ENCODE peak calls at places on chromosomes 5 and 9, in four cellular contexts. N is cardiac fibroblast, E is GM23248, J is psoas muscle. V is an unnamed sample.

GRCh38 chr5:39363217-39363616 is 1.1 kb downstream of the C9 start:
- DNase-seq in N (no peak), E (peak), J (no peak), V (no peak)

GRCh38 chr9:83992407-83992806 is 11.8 kb downstream of the RMI1 start:
- DNase-seq in N (no peak), E (peak), J (no peak), V (no peak)

GRCh38 chr5:143274952-143275351 is 128.5 kb downstream of the NR3C1 start:
- DNase-seq in N (no peak), E (no peak), J (no peak), V (no peak)

GRCh38 chr9:20524776-20525175 is 97.5 kb downstream of the MLLT3 start:
- DNase-seq in N (no peak), E (peak), J (no peak), V (no peak)

GRCh38 chr5:72366324-72366976 is 46.3 kb downstream of the PTCD2 start:
- DNase-seq in N (peak), E (peak), J (no peak), V (peak)

GRCh38 chr9:111661802-111662491 is 542 bp downstream of the GNG10 start:
- DNase-seq in N (peak), E (peak), J (peak), V (peak)

GRCh38 chr5:87229780-87230179 is 37.9 kb upstream of the RASA1 start:
- DNase-seq in N (no peak), E (peak), J (no peak), V (peak)

GRCh38 chr5:68159251-68159951 is 56.2 kb upstream of the PIK3R1 start:
- DNase-seq in N (peak), E (no peak), J (peak), V (no peak)

GRCh38 chr5:172048539-172049101 is 42.2 kb upstream of the FBXW11 start:
- DNase-seq in N (peak), E (no peak), J (no peak), V (peak)

GRCh38 chr5:68285857-68286611 is 70.5 kb downstream of the PIK3R1 start:
- DNase-seq in N (peak), E (peak), J (no peak), V (peak)

GRCh38 chr9:21968331-21969010 is 25.7 kb downstream of the CDKN2A start:
- DNase-seq in N (peak), E (peak), J (peak), V (no peak)

GRCh38 chr5:139897342-139897741 is 101.7 kb downstream of the PSD2 start:
- DNase-seq in N (no peak), E (no peak), J (no peak), V (no peak)

GRCh38 chr9:128104171-128104618 is 23.3 kb downstream of the PTGES2 start:
- DNase-seq in N (no peak), E (no peak), J (peak), V (no peak)

GRCh38 chr9:108934323-108934885 is at the start of gene ABITRAM:
- DNase-seq in N (peak), E (peak), J (peak), V (peak)

GRCh38 chr9:89380437-89381307 is 62.4 kb downstream of the SECISBP2 start:
- DNase-seq in N (no peak), E (no peak), J (peak), V (peak)

GRCh38 chr5:17482784-17483183 is 15.2 kb upstream of the TAF11L2 start:
- DNase-seq in N (no peak), E (no peak), J (no peak), V (no peak)

GRCh38 chr9:35829084-35829763 is at the start of gene TMEM8B:
- DNase-seq in N (peak), E (peak), J (peak), V (peak)

GRCh38 chr9:14165376-14166035 is 148.4 kb downstream of the NFIB start:
- DNase-seq in N (peak), E (no peak), J (no peak), V (no peak)

GRCh38 chr5:87411586-87412416 is 929 bp downstream of the CCNH start:
- DNase-seq in N (peak), E (peak), J (peak), V (peak)

GRCh38 chr9:76996700-76997099 is 22.8 kb upstream of the FOXB2 start:
- DNase-seq in N (peak), E (peak), J (peak), V (no peak)

GRCh38 chr9:34636791-34637355 is 714 bp downstream of the SIGMAR1 start:
- DNase-seq in N (no peak), E (no peak), J (no peak), V (no peak)

GRCh38 chr5:124630767-124631704 is 115.4 kb downstream of the ZNF608 start:
- DNase-seq in N (no peak), E (peak), J (no peak), V (no peak)

GRCh38 chr9:34380034-34380510 is 3.4 kb upstream of the MYORG start:
- DNase-seq in N (no peak), E (no peak), J (no peak), V (no peak)

GRCh38 chr5:27450607-27451006 is 412.2 kb upstream of the CDH9 start:
- DNase-seq in N (peak), E (peak), J (no peak), V (no peak)

GRCh38 chr9:16255217-16255616 is 615.3 kb downstream of the BNC2 start:
- DNase-seq in N (no peak), E (no peak), J (no peak), V (no peak)

GRCh38 chr9:97109194-97109811 is 70.4 kb upstream of the CTSV start:
- DNase-seq in N (peak), E (peak), J (no peak), V (peak)

GRCh38 chr5:141516648-141517025 is 27.8 kb downstream of the PCDHGC5 start:
- DNase-seq in N (no peak), E (peak), J (no peak), V (no peak)

GRCh38 chr5:169347786-169348185 is 46.8 kb upstream of the SLIT3 start:
- DNase-seq in N (peak), E (peak), J (no peak), V (peak)

GRCh38 chr5:1417586-1418225 is 27.5 kb downstream of the SLC6A3 start:
- DNase-seq in N (no peak), E (no peak), J (peak), V (no peak)

GRCh38 chr9:81619353-81620008 is 69.9 kb downstream of the TLE1 start:
- DNase-seq in N (peak), E (peak), J (no peak), V (peak)

GRCh38 chr5:98179791-98180755 is 593.4 kb upstream of the RGMB start:
- DNase-seq in N (peak), E (peak), J (no peak), V (no peak)

GRCh38 chr9:23674016-23674585 is 151.9 kb downstream of the ELAVL2 start:
- DNase-seq in N (no peak), E (no peak), J (no peak), V (peak)

GRCh38 chr9:117400131-117400530 is 14.7 kb downstream of the ASTN2 start:
- DNase-seq in N (no peak), E (no peak), J (no peak), V (no peak)

GRCh38 chr5:168939887-168940534 is 360.8 kb upstream of the PANK3 start:
- DNase-seq in N (no peak), E (no peak), J (no peak), V (no peak)

GRCh38 chr9:91905958-91906585 is 44.0 kb downstream of the ROR2 start:
- DNase-seq in N (no peak), E (no peak), J (no peak), V (no peak)

GRCh38 chr5:58348996-58349728 is 110.7 kb downstream of the PLK2 start:
- DNase-seq in N (no peak), E (peak), J (no peak), V (no peak)

GRCh38 chr5:63960646-63961045 is 1.6 kb downstream of the HTR1A start:
- DNase-seq in N (no peak), E (no peak), J (peak), V (no peak)

DNA sequence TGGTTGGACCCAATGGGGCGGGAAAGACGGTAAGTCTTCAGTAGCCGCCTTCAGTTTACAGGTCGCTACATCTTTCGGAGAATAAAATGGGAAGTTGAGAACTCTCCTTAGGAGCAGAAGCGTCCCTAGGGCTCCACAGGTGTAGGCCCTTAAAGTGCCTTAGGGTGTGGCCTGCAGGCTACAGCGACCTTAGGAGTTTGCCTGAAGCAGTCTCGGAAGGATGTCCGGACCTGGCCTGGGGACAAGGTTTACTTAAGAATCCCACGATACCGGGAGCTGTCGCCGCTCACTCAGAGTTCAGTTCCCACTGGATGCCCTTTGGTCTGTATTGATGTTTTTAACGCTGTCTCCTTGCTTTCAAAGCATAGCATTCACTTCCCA is 638 bp downstream of the RAD50 start:
- DNase-seq in N (peak), E (peak), J (peak), V (peak)
- H3K4me3 ChIP-seq in N (peak), E (peak), J (peak), V (peak)

GRCh38 chr9:93245437-93245970 is 61.6 kb downstream of the WNK2 start:
- DNase-seq in N (no peak), E (no peak), J (peak), V (no peak)
- H3K4me3 ChIP-seq in N (no peak), E (no peak), J (no peak), V (no peak)

DNA sequence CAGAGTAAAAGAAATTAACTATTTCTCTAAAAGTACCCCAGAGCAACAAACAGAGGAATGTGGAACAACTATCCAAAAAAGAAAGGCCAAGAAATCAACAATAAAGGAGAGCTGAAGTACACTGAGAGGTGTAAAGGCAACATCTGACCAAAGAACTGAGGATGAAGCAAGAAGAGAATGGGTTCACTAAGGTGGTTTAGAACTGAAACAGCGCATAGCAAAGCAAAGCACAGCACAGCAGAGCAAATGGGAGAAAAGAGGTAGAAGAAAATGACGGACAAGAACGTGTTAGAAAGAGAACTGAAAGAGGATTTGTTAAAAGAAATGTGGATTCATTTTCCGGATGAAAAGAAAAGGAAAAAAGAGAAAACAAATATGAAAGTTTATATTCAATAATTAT is 25.8 kb downstream of the RFX3 start:
- DNase-seq in N (no peak), E (no peak), J (no peak), V (no peak)
- H3K4me3 ChIP-seq in N (no peak), E (no peak), J (peak), V (no peak)

GRCh38 chr9:129333961-129334743 is 156.1 kb upstream of the IER5L start:
- DNase-seq in N (peak), E (peak), J (peak), V (peak)
- H3K4me3 ChIP-seq in N (no peak), E (peak), J (no peak), V (peak)

DNA sequence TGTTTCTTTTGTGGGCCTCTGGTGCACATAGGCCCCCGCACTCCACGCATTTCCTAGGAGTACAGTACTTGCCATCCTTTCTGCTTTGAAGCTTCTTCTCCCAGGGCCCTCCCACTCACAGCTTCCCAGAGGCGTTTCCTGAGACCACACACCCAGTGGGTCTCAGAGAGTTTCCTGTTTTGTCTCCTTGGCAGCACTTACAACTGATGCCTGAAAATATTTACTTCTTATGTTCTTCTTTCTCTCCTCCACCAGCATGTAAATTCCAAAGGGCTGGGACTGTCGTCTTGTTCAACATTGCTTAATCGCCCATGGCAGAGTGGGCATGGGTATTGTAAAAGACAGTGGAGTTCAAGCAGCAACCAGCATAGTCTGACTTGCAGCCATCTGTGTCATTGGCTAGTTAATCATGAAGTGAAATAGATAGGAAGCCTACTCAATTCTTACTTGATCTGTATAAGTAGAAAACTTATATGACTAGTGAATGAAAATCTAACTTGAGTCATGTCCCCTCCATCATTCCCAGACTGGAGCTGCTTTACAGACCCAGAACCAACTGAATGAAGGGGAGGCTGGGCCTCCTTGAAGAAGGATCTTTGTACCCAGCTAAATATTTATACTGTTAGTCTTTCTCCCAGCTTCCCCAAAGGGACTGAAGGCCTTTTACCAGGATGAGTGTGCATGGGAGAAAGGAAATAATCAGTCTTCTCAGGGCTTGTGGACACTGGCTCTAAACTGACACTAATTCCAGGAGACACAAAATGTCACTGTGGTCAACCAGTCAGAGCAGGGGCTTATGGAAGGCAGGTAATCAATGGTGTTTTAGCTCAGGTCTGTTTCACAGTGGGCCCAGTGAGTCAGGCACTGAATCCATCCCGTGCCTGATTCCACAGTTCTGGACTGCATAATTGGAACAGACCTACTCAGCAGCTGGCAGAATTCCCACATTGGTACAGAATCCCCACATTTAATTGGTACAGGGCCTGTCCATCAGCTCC is 116.4 kb downstream of the SV2C start:
- DNase-seq in N (no peak), E (no peak), J (no peak), V (no peak)
- H3K4me3 ChIP-seq in N (no peak), E (no peak), J (no peak), V (no peak)

GRCh38 chr9:137082925-137083290 is 3.9 kb upstream of the MAN1B1 start:
- DNase-seq in N (no peak), E (peak), J (no peak), V (no peak)
- H3K4me3 ChIP-seq in N (no peak), E (no peak), J (no peak), V (no peak)

GRCh38 chr5:113776832-113777525 is 263.5 kb downstream of the YTHDC2 start:
- DNase-seq in N (peak), E (peak), J (no peak), V (peak)
- H3K4me3 ChIP-seq in N (no peak), E (no peak), J (no peak), V (no peak)

GRCh38 chr9:131545003-131545785 is at the start of gene PRRT1B:
- DNase-seq in N (no peak), E (peak), J (no peak), V (no peak)

GRCh38 chr9:131546336-131547084 is 1.2 kb downstream of the PRRT1B start:
- DNase-seq in N (no peak), E (peak), J (no peak), V (no peak)

GRCh38 chr9:131543141-131543540 is 2.2 kb upstream of the PRRT1B start:
- DNase-seq in N (no peak), E (no peak), J (no peak), V (no peak)

GRCh38 chr9:131545786-131546335 is 538 bp downstream of the PRRT1B start:
- DNase-seq in N (no peak), E (no peak), J (no peak), V (no peak)
- H3K4me3 ChIP-seq in N (no peak), E (no peak), J (peak), V (no peak)